ENCODE peak calls at places on chromosomes 11 and 22, in nine cellular contexts. One of them, this sample, is unnamed.

GRCh38 chr11:121082670-121083069 is 18.4 kb upstream of the TECTA start:
- DNase-seq in activated gamma-delta T cell: no peak
- DNase-seq in T-helper 2 cell: no peak
- DNase-seq in endothelial cell: peak
- DNase-seq in colonic mucosa: no peak
- DNase-seq in stimulated activated CD8-positive, alpha-beta memory T cell treated with anti-CD3 and anti-CD28 coated beads, Interleukin-7, amount 100 ng/mL, for 24 hours: no peak
- DNase-seq in occipital lobe: no peak
- DNase-seq in fibroblast of pulmonary artery: peak
- DNase-seq in NCI-H524: no peak
- DNase-seq in this sample: no peak

GRCh38 chr11:65645710-65646109 is 7.8 kb downstream of the SIPA1 start:
- DNase-seq in activated gamma-delta T cell: no peak
- DNase-seq in T-helper 2 cell: no peak
- DNase-seq in endothelial cell: no peak
- DNase-seq in colonic mucosa: no peak
- DNase-seq in stimulated activated CD8-positive, alpha-beta memory T cell treated with anti-CD3 and anti-CD28 coated beads, Interleukin-7, amount 100 ng/mL, for 24 hours: no peak
- DNase-seq in occipital lobe: no peak
- DNase-seq in fibroblast of pulmonary artery: peak
- DNase-seq in NCI-H524: no peak
- DNase-seq in this sample: peak

GRCh38 chr22:36467946-36468345 is 13.5 kb downstream of the TXN2 start:
- DNase-seq in activated gamma-delta T cell: no peak
- DNase-seq in T-helper 2 cell: no peak
- DNase-seq in endothelial cell: no peak
- DNase-seq in colonic mucosa: no peak
- DNase-seq in stimulated activated CD8-positive, alpha-beta memory T cell treated with anti-CD3 and anti-CD28 coated beads, Interleukin-7, amount 100 ng/mL, for 24 hours: no peak
- DNase-seq in occipital lobe: no peak
- DNase-seq in fibroblast of pulmonary artery: peak
- DNase-seq in NCI-H524: no peak
- DNase-seq in this sample: peak

GRCh38 chr11:15912291-15912690 is 444.1 kb downstream of the SOX6 start:
- DNase-seq in activated gamma-delta T cell: no peak
- DNase-seq in T-helper 2 cell: no peak
- DNase-seq in endothelial cell: no peak
- DNase-seq in colonic mucosa: no peak
- DNase-seq in stimulated activated CD8-positive, alpha-beta memory T cell treated with anti-CD3 and anti-CD28 coated beads, Interleukin-7, amount 100 ng/mL, for 24 hours: no peak
- DNase-seq in occipital lobe: no peak
- DNase-seq in fibroblast of pulmonary artery: no peak
- DNase-seq in NCI-H524: no peak
- DNase-seq in this sample: no peak

GRCh38 chr11:102807921-102808320 is 10.0 kb upstream of the MMP1 start:
- DNase-seq in activated gamma-delta T cell: no peak
- DNase-seq in T-helper 2 cell: no peak
- DNase-seq in endothelial cell: peak
- DNase-seq in colonic mucosa: no peak
- DNase-seq in stimulated activated CD8-positive, alpha-beta memory T cell treated with anti-CD3 and anti-CD28 coated beads, Interleukin-7, amount 100 ng/mL, for 24 hours: no peak
- DNase-seq in occipital lobe: no peak
- DNase-seq in fibroblast of pulmonary artery: no peak
- DNase-seq in NCI-H524: no peak
- DNase-seq in this sample: peak

GRCh38 chr11:20211691-20212090 is 51.4 kb upstream of the DBX1 start:
- DNase-seq in activated gamma-delta T cell: no peak
- DNase-seq in T-helper 2 cell: no peak
- DNase-seq in endothelial cell: no peak
- DNase-seq in colonic mucosa: no peak
- DNase-seq in stimulated activated CD8-positive, alpha-beta memory T cell treated with anti-CD3 and anti-CD28 coated beads, Interleukin-7, amount 100 ng/mL, for 24 hours: no peak
- DNase-seq in occipital lobe: no peak
- DNase-seq in fibroblast of pulmonary artery: no peak
- DNase-seq in NCI-H524: no peak
- DNase-seq in this sample: no peak

GRCh38 chr11:79235696-79236095 is 205.1 kb downstream of the TENM4 start:
- DNase-seq in activated gamma-delta T cell: no peak
- DNase-seq in T-helper 2 cell: no peak
- DNase-seq in endothelial cell: no peak
- DNase-seq in colonic mucosa: no peak
- DNase-seq in stimulated activated CD8-positive, alpha-beta memory T cell treated with anti-CD3 and anti-CD28 coated beads, Interleukin-7, amount 100 ng/mL, for 24 hours: no peak
- DNase-seq in occipital lobe: no peak
- DNase-seq in fibroblast of pulmonary artery: no peak
- DNase-seq in NCI-H524: no peak
- DNase-seq in this sample: no peak

GRCh38 chr11:60915250-60915914 is 1.4 kb downstream of the TMEM109 start:
- DNase-seq in activated gamma-delta T cell: no peak
- DNase-seq in T-helper 2 cell: peak
- DNase-seq in endothelial cell: peak
- DNase-seq in colonic mucosa: peak
- DNase-seq in stimulated activated CD8-positive, alpha-beta memory T cell treated with anti-CD3 and anti-CD28 coated beads, Interleukin-7, amount 100 ng/mL, for 24 hours: peak
- DNase-seq in occipital lobe: no peak
- DNase-seq in fibroblast of pulmonary artery: peak
- DNase-seq in NCI-H524: no peak
- DNase-seq in this sample: peak

GRCh38 chr11:100928426-100928825 is 201.2 kb downstream of the PGR start:
- DNase-seq in activated gamma-delta T cell: no peak
- DNase-seq in T-helper 2 cell: no peak
- DNase-seq in endothelial cell: no peak
- DNase-seq in colonic mucosa: no peak
- DNase-seq in stimulated activated CD8-positive, alpha-beta memory T cell treated with anti-CD3 and anti-CD28 coated beads, Interleukin-7, amount 100 ng/mL, for 24 hours: no peak
- DNase-seq in occipital lobe: no peak
- DNase-seq in fibroblast of pulmonary artery: no peak
- DNase-seq in NCI-H524: no peak
- DNase-seq in this sample: no peak

GRCh38 chr22:49964493-49965290 is 4.1 kb downstream of the PIM3 start:
- DNase-seq in activated gamma-delta T cell: no peak
- DNase-seq in T-helper 2 cell: no peak
- DNase-seq in endothelial cell: no peak
- DNase-seq in colonic mucosa: peak
- DNase-seq in stimulated activated CD8-positive, alpha-beta memory T cell treated with anti-CD3 and anti-CD28 coated beads, Interleukin-7, amount 100 ng/mL, for 24 hours: no peak
- DNase-seq in occipital lobe: no peak
- DNase-seq in fibroblast of pulmonary artery: no peak
- DNase-seq in NCI-H524: no peak
- DNase-seq in this sample: no peak

GRCh38 chr11:107608809-107609208 is 17.9 kb downstream of the ELMOD1 start:
- DNase-seq in activated gamma-delta T cell: no peak
- DNase-seq in T-helper 2 cell: no peak
- DNase-seq in endothelial cell: no peak
- DNase-seq in colonic mucosa: no peak
- DNase-seq in stimulated activated CD8-positive, alpha-beta memory T cell treated with anti-CD3 and anti-CD28 coated beads, Interleukin-7, amount 100 ng/mL, for 24 hours: no peak
- DNase-seq in occipital lobe: no peak
- DNase-seq in fibroblast of pulmonary artery: no peak
- DNase-seq in NCI-H524: no peak
- DNase-seq in this sample: no peak

GRCh38 chr11:2312232-2313042 is 10.6 kb downstream of the TSPAN32 start:
- DNase-seq in activated gamma-delta T cell: no peak
- DNase-seq in T-helper 2 cell: no peak
- DNase-seq in endothelial cell: no peak
- DNase-seq in colonic mucosa: no peak
- DNase-seq in stimulated activated CD8-positive, alpha-beta memory T cell treated with anti-CD3 and anti-CD28 coated beads, Interleukin-7, amount 100 ng/mL, for 24 hours: no peak
- DNase-seq in occipital lobe: no peak
- DNase-seq in fibroblast of pulmonary artery: peak
- DNase-seq in NCI-H524: no peak
- DNase-seq in this sample: peak

GRCh38 chr11:65637794-65638317 is at the start of gene SIPA1:
- DNase-seq in activated gamma-delta T cell: peak
- DNase-seq in T-helper 2 cell: peak
- DNase-seq in endothelial cell: peak
- DNase-seq in colonic mucosa: peak
- DNase-seq in stimulated activated CD8-positive, alpha-beta memory T cell treated with anti-CD3 and anti-CD28 coated beads, Interleukin-7, amount 100 ng/mL, for 24 hours: peak
- DNase-seq in occipital lobe: peak
- DNase-seq in fibroblast of pulmonary artery: peak
- DNase-seq in NCI-H524: no peak
- DNase-seq in this sample: peak

GRCh38 chr11:6646040-6646439 is 9.6 kb downstream of the DCHS1 start:
- DNase-seq in activated gamma-delta T cell: no peak
- DNase-seq in T-helper 2 cell: no peak
- DNase-seq in endothelial cell: no peak
- DNase-seq in colonic mucosa: no peak
- DNase-seq in stimulated activated CD8-positive, alpha-beta memory T cell treated with anti-CD3 and anti-CD28 coated beads, Interleukin-7, amount 100 ng/mL, for 24 hours: no peak
- DNase-seq in occipital lobe: no peak
- DNase-seq in fibroblast of pulmonary artery: peak
- DNase-seq in NCI-H524: no peak
- DNase-seq in this sample: peak

GRCh38 chr11:112881461-112881860 is 79.8 kb upstream of the NCAM1 start:
- DNase-seq in activated gamma-delta T cell: no peak
- DNase-seq in T-helper 2 cell: no peak
- DNase-seq in endothelial cell: no peak
- DNase-seq in colonic mucosa: peak
- DNase-seq in stimulated activated CD8-positive, alpha-beta memory T cell treated with anti-CD3 and anti-CD28 coated beads, Interleukin-7, amount 100 ng/mL, for 24 hours: no peak
- DNase-seq in occipital lobe: peak
- DNase-seq in fibroblast of pulmonary artery: peak
- DNase-seq in NCI-H524: peak
- DNase-seq in this sample: no peak

GRCh38 chr11:73047773-73048371 is 94.2 kb downstream of the FCHSD2 start:
- DNase-seq in activated gamma-delta T cell: no peak
- DNase-seq in T-helper 2 cell: no peak
- DNase-seq in endothelial cell: no peak
- DNase-seq in colonic mucosa: no peak
- DNase-seq in stimulated activated CD8-positive, alpha-beta memory T cell treated with anti-CD3 and anti-CD28 coated beads, Interleukin-7, amount 100 ng/mL, for 24 hours: no peak
- DNase-seq in occipital lobe: no peak
- DNase-seq in fibroblast of pulmonary artery: no peak
- DNase-seq in NCI-H524: no peak
- DNase-seq in this sample: no peak

GRCh38 chr11:77181799-77182541 is 53.9 kb downstream of the MYO7A start:
- DNase-seq in activated gamma-delta T cell: no peak
- DNase-seq in T-helper 2 cell: no peak
- DNase-seq in endothelial cell: no peak
- DNase-seq in colonic mucosa: no peak
- DNase-seq in stimulated activated CD8-positive, alpha-beta memory T cell treated with anti-CD3 and anti-CD28 coated beads, Interleukin-7, amount 100 ng/mL, for 24 hours: no peak
- DNase-seq in occipital lobe: no peak
- DNase-seq in fibroblast of pulmonary artery: no peak
- DNase-seq in NCI-H524: no peak
- DNase-seq in this sample: no peak

GRCh38 chr11:120183701-120184141 is 27.1 kb upstream of the OAF start:
- DNase-seq in activated gamma-delta T cell: no peak
- DNase-seq in T-helper 2 cell: no peak
- DNase-seq in endothelial cell: no peak
- DNase-seq in colonic mucosa: peak
- DNase-seq in stimulated activated CD8-positive, alpha-beta memory T cell treated with anti-CD3 and anti-CD28 coated beads, Interleukin-7, amount 100 ng/mL, for 24 hours: no peak
- DNase-seq in occipital lobe: no peak
- DNase-seq in fibroblast of pulmonary artery: no peak
- DNase-seq in NCI-H524: no peak
- DNase-seq in this sample: no peak

GRCh38 chr11:67405688-67406339 is 1.9 kb downstream of the TBC1D10C start:
- DNase-seq in activated gamma-delta T cell: no peak
- DNase-seq in T-helper 2 cell: no peak
- DNase-seq in endothelial cell: no peak
- DNase-seq in colonic mucosa: no peak
- DNase-seq in stimulated activated CD8-positive, alpha-beta memory T cell treated with anti-CD3 and anti-CD28 coated beads, Interleukin-7, amount 100 ng/mL, for 24 hours: no peak
- DNase-seq in occipital lobe: no peak
- DNase-seq in fibroblast of pulmonary artery: no peak
- DNase-seq in NCI-H524: no peak
- DNase-seq in this sample: no peak